ENCODE peak calls at places on chromosomes 11 and 22, in four cellular contexts. D, Q, V and I are unnamed samples.
A peak's percentile ranks its signal among the peaks of the same experiment; 100 is the strongest.

GRCh38 chr11:83349371-83349770 is 63.2 kb upstream of the CCDC90B start:
- DNase-seq in D (no peak), Q (no peak), V (no peak), I (no peak)

GRCh38 chr11:93330446-93330984 is at the start of gene DEUP1:
- DNase-seq in D (no peak), Q (peak; percentile 55), V (peak; percentile 82), I (peak; percentile 53)

GRCh38 chr11:2547806-2548205 is 103.0 kb downstream of the KCNQ1 start:
- DNase-seq in D (no peak), Q (no peak), V (no peak), I (no peak)

GRCh38 chr11:16460508-16460907 is 104.2 kb upstream of the SOX6 start:
- DNase-seq in D (no peak), Q (no peak), V (no peak), I (no peak)

GRCh38 chr22:38967451-38968450 is 10.3 kb downstream of the APOBEC3A start:
- DNase-seq in D (no peak), Q (no peak), V (no peak), I (no peak)

GRCh38 chr11:128607819-128608218 is 20.5 kb upstream of the ETS1 start:
- DNase-seq in D (no peak), Q (no peak), V (no peak), I (no peak)

GRCh38 chr11:108854366-108854765 is 189.5 kb downstream of the DDX10 start:
- DNase-seq in D (no peak), Q (no peak), V (no peak), I (no peak)

GRCh38 chr22:22092101-22092500 is 109.5 kb upstream of the TOP3B start:
- DNase-seq in D (no peak), Q (no peak), V (no peak), I (no peak)

GRCh38 chr11:106770489-106771100 is 247.7 kb downstream of the GUCY1A2 start:
- DNase-seq in D (no peak), Q (no peak), V (no peak), I (no peak)

GRCh38 chr11:86116996-86117705 is 48.3 kb upstream of the PICALM start:
- DNase-seq in D (peak; percentile 65), Q (no peak), V (no peak), I (no peak)

GRCh38 chr11:86119062-86119461 is 50.2 kb upstream of the PICALM start:
- DNase-seq in D (no peak), Q (no peak), V (no peak), I (no peak)

GRCh38 chr11:86117706-86118050 is 48.8 kb upstream of the PICALM start:
- DNase-seq in D (no peak), Q (no peak), V (no peak), I (no peak)

GRCh38 chr11:86116386-86116726 is 47.5 kb upstream of the PICALM start:
- DNase-seq in D (peak; percentile 98), Q (no peak), V (no peak), I (no peak)

GRCh38 chr11:86118201-86118600 is 49.3 kb upstream of the PICALM start:
- DNase-seq in D (no peak), Q (no peak), V (no peak), I (no peak)
- H3K56ac ChIP-seq in D (no peak overlapping the region), Q (no peak overlapping the region), V (no peak overlapping the region), I (no peak overlapping the region)

DNA sequence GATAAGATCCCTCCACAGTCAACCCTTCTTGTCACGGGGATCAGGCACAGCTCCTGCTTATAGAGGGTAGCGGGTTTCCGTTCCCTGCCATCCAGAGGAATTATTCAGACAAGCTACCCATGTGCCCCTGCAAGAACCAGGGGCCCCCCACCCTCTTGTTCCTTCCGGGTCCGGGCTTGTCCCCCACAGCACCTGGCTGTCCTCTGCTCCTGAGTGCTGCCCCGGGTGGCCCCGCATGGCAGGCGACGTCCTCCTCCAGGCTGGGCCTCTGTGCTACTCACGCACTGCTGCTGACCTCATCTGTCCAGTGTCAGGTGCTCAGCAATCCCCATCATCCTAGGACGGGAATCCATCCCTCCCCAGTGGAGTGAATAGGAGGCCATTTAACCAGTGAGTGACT is 24.7 kb downstream of the CELSR1 start:
- DNase-seq in D (no peak), Q (no peak), V (no peak), I (no peak)
- H3K23ac ChIP-seq in D (no peak overlapping the region), Q (no peak overlapping the region), V (no peak overlapping the region), I (no peak overlapping the region)

GRCh38 chr22:29563652-29564460 is 10.3 kb upstream of the THOC5 start:
- DNase-seq in D (no peak), Q (no peak), V (no peak), I (no peak)
- H3K56ac ChIP-seq in D (no peak overlapping the region), Q (no peak overlapping the region), V (no peak overlapping the region), I (no peak overlapping the region)

DNA sequence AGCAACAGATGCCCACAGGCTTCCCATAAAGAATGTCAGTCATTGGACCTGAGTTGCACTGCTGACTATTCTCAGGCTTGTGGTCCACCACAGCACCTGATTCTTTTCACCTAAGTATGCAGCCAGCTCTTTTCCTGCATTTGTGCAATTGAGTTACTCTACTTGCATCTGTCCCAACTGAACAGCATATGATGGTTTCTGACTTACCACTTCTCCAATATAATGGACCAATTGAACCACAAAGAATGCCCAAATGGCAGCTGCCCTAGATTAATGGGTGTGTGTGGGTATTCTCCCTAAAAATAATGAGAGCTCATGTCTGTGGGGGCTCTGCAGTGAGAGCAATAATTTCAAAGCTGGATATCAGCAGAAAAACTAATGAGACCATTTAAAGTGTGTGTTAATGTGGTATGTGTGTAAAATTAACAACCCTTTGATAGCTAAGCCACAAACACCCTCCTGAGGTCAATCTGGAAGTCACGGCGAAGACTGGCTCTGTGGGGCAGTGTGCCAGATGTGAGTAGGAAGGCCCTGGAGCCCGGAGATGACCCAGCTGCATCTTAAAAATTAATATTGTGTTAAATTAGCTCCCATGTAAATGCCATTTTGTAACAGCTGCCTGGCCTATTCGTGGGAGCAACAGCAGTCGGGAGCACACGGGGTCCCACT is 43.8 kb downstream of the SC5D start:
- DNase-seq in D (no peak), Q (no peak), V (no peak), I (no peak)
- H3K23ac ChIP-seq in D (no peak overlapping the region), Q (no peak overlapping the region), V (no peak overlapping the region), I (no peak overlapping the region)

DNA sequence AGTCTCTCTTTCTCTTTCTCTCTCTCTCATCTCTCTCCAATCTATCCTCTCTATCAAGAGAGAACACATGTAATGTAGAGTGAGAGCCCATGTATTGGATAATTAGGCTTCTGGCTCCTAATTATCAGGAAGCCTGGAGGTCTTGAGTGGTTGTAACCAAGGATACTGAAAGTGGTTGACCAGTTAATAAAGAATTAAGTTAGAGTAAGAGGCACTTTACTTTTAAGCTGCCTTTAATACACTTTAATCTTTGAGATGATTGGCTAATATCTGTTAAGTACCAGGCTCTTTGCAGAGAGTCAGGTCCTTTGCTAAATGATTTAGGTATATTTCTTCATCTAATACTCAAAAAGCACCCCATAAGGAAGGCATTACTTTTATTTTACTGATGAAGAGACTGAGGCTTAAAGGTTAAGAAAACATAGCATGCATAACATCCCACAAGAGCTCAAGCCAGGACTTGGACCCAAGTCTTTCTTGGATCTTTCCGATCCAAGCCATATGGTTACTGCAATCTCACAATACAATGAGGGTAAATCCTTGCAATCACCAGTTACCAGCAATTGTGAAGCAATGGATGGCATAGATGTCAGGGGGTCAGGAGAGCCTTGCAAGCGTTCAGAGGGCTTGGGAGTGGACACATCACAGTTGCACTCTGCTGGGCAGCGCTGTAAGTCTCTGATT is 22.1 kb downstream of the CD44 start:
- DNase-seq in D (no peak), Q (no peak), V (no peak), I (no peak)
- H3K56ac ChIP-seq in D (no peak overlapping the region), Q (no peak overlapping the region), V (no peak overlapping the region), I (no peak overlapping the region)

GRCh38 chr11:68942751-68943271 is 38.0 kb downstream of the MRGPRD start:
- DNase-seq in D (no peak), Q (no peak), V (no peak), I (no peak)
- H3K23ac ChIP-seq in D (no peak overlapping the region), Q (no peak overlapping the region), V (no peak overlapping the region), I (no peak overlapping the region)

GRCh38 chr11:13047884-13048283 is 38.8 kb downstream of the RASSF10 start:
- DNase-seq in D (no peak), Q (no peak), V (no peak), I (no peak)
- H3K56ac ChIP-seq in D (no peak overlapping the region), Q (no peak overlapping the region), V (no peak overlapping the region), I (no peak overlapping the region)

GRCh38 chr22:41597635-41597953 is 8.0 kb upstream of the PMM1 start:
- DNase-seq in D (no peak), Q (no peak), V (no peak), I (no peak)
- H3K23ac ChIP-seq in D (no peak overlapping the region), Q (no peak overlapping the region), V (no peak overlapping the region), I (no peak overlapping the region)